ENCODE peak calls at places on chromosomes 3 and 15, in nine cellular contexts. One of them, this sample, is unnamed.

GRCh38 chr3:51998774-51999173 is 3.1 kb upstream of the RPL29 start:
- DNase-seq in RPMI7951: no peak
- DNase-seq in Right ventricle myocardium superior: no peak
- DNase-seq in posterior vena cava: no peak
- DNase-seq in NCI-H1436 treated with DMSO at 0.1 percent for 48 hours: no peak
- DNase-seq in hypothalamus: no peak
- DNase-seq in activated B cell treated with CpG ODN at 0.5 μM for 24 hours: no peak
- DNase-seq in stimulated activated CD4-positive, alpha-beta T cell treated with anti-CD3 and anti-CD28 coated beads, TNF-alpha, amount 100 ng/mL, for 4 hours: no peak
- DNase-seq in sigmoid colon: no peak
- DNase-seq in this sample: no peak

GRCh38 chr3:161689699-161690098 is 193.1 kb downstream of the OTOL1 start:
- DNase-seq in RPMI7951: no peak
- DNase-seq in Right ventricle myocardium superior: no peak
- DNase-seq in posterior vena cava: no peak
- DNase-seq in NCI-H1436 treated with DMSO at 0.1 percent for 48 hours: no peak
- DNase-seq in hypothalamus: no peak
- DNase-seq in activated B cell treated with CpG ODN at 0.5 μM for 24 hours: no peak
- DNase-seq in stimulated activated CD4-positive, alpha-beta T cell treated with anti-CD3 and anti-CD28 coated beads, TNF-alpha, amount 100 ng/mL, for 4 hours: no peak
- DNase-seq in sigmoid colon: no peak
- DNase-seq in this sample: no peak

GRCh38 chr3:180571831-180572578 is 30.0 kb upstream of the TTC14 start:
- DNase-seq in RPMI7951: no peak
- DNase-seq in Right ventricle myocardium superior: no peak
- DNase-seq in posterior vena cava: no peak
- DNase-seq in NCI-H1436 treated with DMSO at 0.1 percent for 48 hours: no peak
- DNase-seq in hypothalamus: no peak
- DNase-seq in activated B cell treated with CpG ODN at 0.5 μM for 24 hours: no peak
- DNase-seq in stimulated activated CD4-positive, alpha-beta T cell treated with anti-CD3 and anti-CD28 coated beads, TNF-alpha, amount 100 ng/mL, for 4 hours: no peak
- DNase-seq in sigmoid colon: no peak
- DNase-seq in this sample: no peak

GRCh38 chr3:12681586-12682371 is 17.9 kb upstream of the RAF1 start:
- DNase-seq in RPMI7951: peak; percentile 77
- DNase-seq in Right ventricle myocardium superior: no peak
- DNase-seq in posterior vena cava: no peak
- DNase-seq in NCI-H1436 treated with DMSO at 0.1 percent for 48 hours: no peak
- DNase-seq in hypothalamus: no peak
- DNase-seq in activated B cell treated with CpG ODN at 0.5 μM for 24 hours: no peak
- DNase-seq in stimulated activated CD4-positive, alpha-beta T cell treated with anti-CD3 and anti-CD28 coated beads, TNF-alpha, amount 100 ng/mL, for 4 hours: no peak
- DNase-seq in sigmoid colon: no peak
- DNase-seq in this sample: no peak

GRCh38 chr3:72976182-72976825 is 20.3 kb upstream of the PPP4R2 start:
- DNase-seq in RPMI7951: no peak
- DNase-seq in Right ventricle myocardium superior: no peak
- DNase-seq in posterior vena cava: no peak
- DNase-seq in NCI-H1436 treated with DMSO at 0.1 percent for 48 hours: no peak
- DNase-seq in hypothalamus: no peak
- DNase-seq in activated B cell treated with CpG ODN at 0.5 μM for 24 hours: no peak
- DNase-seq in stimulated activated CD4-positive, alpha-beta T cell treated with anti-CD3 and anti-CD28 coated beads, TNF-alpha, amount 100 ng/mL, for 4 hours: no peak
- DNase-seq in sigmoid colon: no peak
- DNase-seq in this sample: no peak

GRCh38 chr3:98565237-98565643 is 28.2 kb downstream of the CPOX start:
- DNase-seq in RPMI7951: no peak
- DNase-seq in Right ventricle myocardium superior: no peak
- DNase-seq in posterior vena cava: no peak
- DNase-seq in NCI-H1436 treated with DMSO at 0.1 percent for 48 hours: no peak
- DNase-seq in hypothalamus: no peak
- DNase-seq in activated B cell treated with CpG ODN at 0.5 μM for 24 hours: no peak
- DNase-seq in stimulated activated CD4-positive, alpha-beta T cell treated with anti-CD3 and anti-CD28 coated beads, TNF-alpha, amount 100 ng/mL, for 4 hours: no peak
- DNase-seq in sigmoid colon: no peak
- DNase-seq in this sample: no peak

GRCh38 chr3:195385526-195385925 is 57.3 kb downstream of the ACAP2 start:
- DNase-seq in RPMI7951: peak; percentile 37
- DNase-seq in Right ventricle myocardium superior: no peak
- DNase-seq in posterior vena cava: no peak
- DNase-seq in NCI-H1436 treated with DMSO at 0.1 percent for 48 hours: no peak
- DNase-seq in hypothalamus: no peak
- DNase-seq in activated B cell treated with CpG ODN at 0.5 μM for 24 hours: no peak
- DNase-seq in stimulated activated CD4-positive, alpha-beta T cell treated with anti-CD3 and anti-CD28 coated beads, TNF-alpha, amount 100 ng/mL, for 4 hours: no peak
- DNase-seq in sigmoid colon: no peak
- DNase-seq in this sample: no peak

GRCh38 chr15:75718326-75718725 is 5.7 kb upstream of the CSPG4 start:
- DNase-seq in RPMI7951: peak; percentile 70
- DNase-seq in Right ventricle myocardium superior: peak; percentile 13
- DNase-seq in posterior vena cava: no peak
- DNase-seq in NCI-H1436 treated with DMSO at 0.1 percent for 48 hours: no peak
- DNase-seq in hypothalamus: no peak
- DNase-seq in activated B cell treated with CpG ODN at 0.5 μM for 24 hours: no peak
- DNase-seq in stimulated activated CD4-positive, alpha-beta T cell treated with anti-CD3 and anti-CD28 coated beads, TNF-alpha, amount 100 ng/mL, for 4 hours: no peak
- DNase-seq in sigmoid colon: no peak
- DNase-seq in this sample: no peak

GRCh38 chr3:169980055-169980454 is 13.4 kb downstream of the SEC62 start:
- DNase-seq in RPMI7951: no peak
- DNase-seq in Right ventricle myocardium superior: no peak
- DNase-seq in posterior vena cava: no peak
- DNase-seq in NCI-H1436 treated with DMSO at 0.1 percent for 48 hours: no peak
- DNase-seq in hypothalamus: no peak
- DNase-seq in activated B cell treated with CpG ODN at 0.5 μM for 24 hours: no peak
- DNase-seq in stimulated activated CD4-positive, alpha-beta T cell treated with anti-CD3 and anti-CD28 coated beads, TNF-alpha, amount 100 ng/mL, for 4 hours: no peak
- DNase-seq in sigmoid colon: no peak
- DNase-seq in this sample: no peak

GRCh38 chr3:105611304-105612192 is 244.8 kb downstream of the ALCAM start:
- DNase-seq in RPMI7951: no peak
- DNase-seq in Right ventricle myocardium superior: no peak
- DNase-seq in posterior vena cava: no peak
- DNase-seq in NCI-H1436 treated with DMSO at 0.1 percent for 48 hours: no peak
- DNase-seq in hypothalamus: no peak
- DNase-seq in activated B cell treated with CpG ODN at 0.5 μM for 24 hours: no peak
- DNase-seq in stimulated activated CD4-positive, alpha-beta T cell treated with anti-CD3 and anti-CD28 coated beads, TNF-alpha, amount 100 ng/mL, for 4 hours: no peak
- DNase-seq in sigmoid colon: no peak
- DNase-seq in this sample: no peak

GRCh38 chr15:68526269-68526668 is 52.5 kb upstream of the CORO2B start:
- DNase-seq in RPMI7951: peak; percentile 85
- DNase-seq in Right ventricle myocardium superior: no peak
- DNase-seq in posterior vena cava: no peak
- DNase-seq in NCI-H1436 treated with DMSO at 0.1 percent for 48 hours: no peak
- DNase-seq in hypothalamus: no peak
- DNase-seq in activated B cell treated with CpG ODN at 0.5 μM for 24 hours: no peak
- DNase-seq in stimulated activated CD4-positive, alpha-beta T cell treated with anti-CD3 and anti-CD28 coated beads, TNF-alpha, amount 100 ng/mL, for 4 hours: no peak
- DNase-seq in sigmoid colon: no peak
- DNase-seq in this sample: no peak